ENCODE peak calls at places on chromosomes 2 and 18, in nine cellular contexts. V is neuronal stem cell, K is AG04450, T is HCT116, A is neural progenitor cell, F is sigmoid colon, G is vagina, B is colonic mucosa, Q is caudate nucleus. O is an unnamed sample.

GRCh38 chr2:197378494-197378972 is 56.3 kb downstream of the SF3B1 start:
- DNase-seq in F (no peak), T (peak), K (no peak), G (no peak), A (peak), V (peak), Q (no peak), B (peak), O (no peak)

GRCh38 chr2:146246017-146246733 is 1598.7 kb upstream of the ACVR2A start:
- DNase-seq in G (no peak), V (no peak), Q (no peak), B (no peak), T (no peak), K (no peak), F (no peak), A (no peak), O (no peak)

GRCh38 chr2:75146903-75147332 is 52.4 kb downstream of the TACR1 start:
- DNase-seq in B (no peak), K (no peak), G (no peak), V (no peak), A (no peak), Q (no peak), F (no peak), T (no peak), O (no peak)

GRCh38 chr2:86186431-86186830 is 8.8 kb downstream of the IMMT start:
- DNase-seq in Q (no peak), A (no peak), G (no peak), B (no peak), F (no peak), V (no peak), T (no peak), K (no peak), O (no peak)

GRCh38 chr18:24413148-24413547 is 13.3 kb upstream of the IMPACT start:
- DNase-seq in G (no peak), V (no peak), B (no peak), K (no peak), Q (no peak), F (no peak), T (no peak), A (peak), O (no peak)

GRCh38 chr2:128689971-128690370 is 371.3 kb upstream of the HS6ST1 start:
- DNase-seq in K (no peak), Q (no peak), T (no peak), V (no peak), F (no peak), B (no peak), A (no peak), G (no peak), O (no peak)

GRCh38 chr2:43192039-43192438 is 34.4 kb downstream of the ZFP36L2 start:
- DNase-seq in A (no peak), V (no peak), B (no peak), Q (no peak), F (no peak), G (no peak), K (no peak), T (no peak), O (no peak)

GRCh38 chr2:97673187-97673914 is 3.8 kb downstream of the C2orf92 start:
- DNase-seq in F (no peak), T (no peak), A (no peak), K (no peak), V (no peak), Q (no peak), G (no peak), B (no peak), O (no peak)

GRCh38 chr18:5425721-5426120 is 118.1 kb downstream of the EPB41L3 start:
- DNase-seq in V (no peak), F (no peak), T (no peak), Q (no peak), A (no peak), K (no peak), G (no peak), B (no peak), O (no peak)

GRCh38 chr2:3126686-3127278 is 250.8 kb downstream of the EIPR1 start:
- DNase-seq in Q (no peak), A (no peak), B (no peak), T (no peak), K (no peak), G (no peak), V (no peak), F (no peak), O (no peak)

GRCh38 chr2:239397856-239398470 is 2.9 kb downstream of the HDAC4 start:
- DNase-seq in K (no peak), G (no peak), V (no peak), F (peak), B (no peak), Q (no peak), T (no peak), A (no peak), O (no peak)

GRCh38 chr2:120842456-120843439 is 107.1 kb downstream of the GLI2 start:
- DNase-seq in K (no peak), V (no peak), T (no peak), Q (no peak), B (no peak), F (no peak), A (no peak), G (no peak), O (no peak)

GRCh38 chr2:125564471-125564870 is 1091.5 kb upstream of the GYPC start:
- DNase-seq in V (no peak), K (no peak), F (no peak), Q (no peak), B (no peak), G (no peak), T (no peak), A (no peak), O (no peak)

GRCh38 chr2:178980815-178981214 is 69.1 kb downstream of the CCDC141 start:
- DNase-seq in A (no peak), F (no peak), Q (no peak), T (no peak), V (no peak), B (no peak), G (no peak), K (no peak), O (no peak)

GRCh38 chr18:29840101-29840500 is 1202.4 kb downstream of the DSC3 start:
- DNase-seq in B (no peak), A (no peak), T (peak), F (no peak), K (no peak), G (no peak), V (no peak), Q (no peak), O (no peak)

GRCh38 chr2:95277246-95277906 is 3.1 kb downstream of the PROM2 start:
- DNase-seq in B (peak), T (peak), K (no peak), F (peak), A (no peak), Q (no peak), G (no peak), V (no peak), O (no peak)

GRCh38 chr2:196143641-196144236 is 27.6 kb downstream of the STK17B start:
- DNase-seq in A (no peak), F (no peak), T (no peak), V (no peak), Q (no peak), B (no peak), G (no peak), K (no peak), O (no peak)

GRCh38 chr18:57781128-57781463 is 22.0 kb downstream of the ATP8B1 start:
- DNase-seq in F (no peak), T (no peak), Q (no peak), V (no peak), K (no peak), A (no peak), G (no peak), B (no peak), O (no peak)

GRCh38 chr2:86747708-86748627 is 27.9 kb downstream of the RMND5A start:
- DNase-seq in F (no peak), A (peak), Q (no peak), G (no peak), B (peak), T (peak), V (no peak), K (peak), O (peak)

GRCh38 chr2:170525566-170525900 is 189.6 kb upstream of the SP5 start:
- DNase-seq in T (peak), V (no peak), A (no peak), G (peak), K (peak), F (peak), Q (no peak), B (peak), O (no peak)

GRCh38 chr2:74740395-74741075 is 86.5 kb downstream of the SEMA4F start:
- DNase-seq in A (no peak), F (no peak), Q (no peak), K (peak), T (peak), G (no peak), V (no peak), B (peak), O (no peak)

GRCh38 chr2:238440331-238440730 is 13.6 kb downstream of the ASB1 start:
- DNase-seq in A (no peak), F (no peak), B (no peak), K (no peak), T (no peak), Q (no peak), G (no peak), V (no peak), O (no peak)

GRCh38 chr18:39205565-39205964 is 1640.0 kb upstream of the CELF4 start:
- DNase-seq in B (no peak), K (no peak), Q (no peak), F (no peak), A (no peak), V (no peak), G (no peak), T (no peak), O (no peak)

GRCh38 chr2:239383036-239383795 is 17.6 kb downstream of the HDAC4 start:
- DNase-seq in T (no peak), G (no peak), A (no peak), F (peak), Q (no peak), V (no peak), B (no peak), K (no peak), O (no peak)

GRCh38 chr2:54557601-54558187 is 101.6 kb downstream of the SPTBN1 start:
- DNase-seq in T (peak), Q (no peak), F (peak), V (peak), B (peak), K (no peak), A (peak), G (no peak), O (no peak)

GRCh38 chr2:127220102-127220806 is at the start of gene CYP27C1:
- DNase-seq in B (no peak), V (peak), T (no peak), A (peak), G (no peak), Q (no peak), F (no peak), K (no peak), O (no peak)

GRCh38 chr2:115610888-115611287 is 1168.4 kb downstream of the DPP10 start:
- DNase-seq in G (no peak), F (no peak), V (no peak), Q (no peak), B (no peak), A (no peak), K (no peak), T (no peak), O (no peak)

GRCh38 chr2:72204782-72205545 is 57.3 kb upstream of the CYP26B1 start:
- DNase-seq in T (no peak), F (no peak), A (no peak), G (no peak), Q (no peak), V (no peak), B (no peak), K (no peak), O (no peak)

GRCh38 chr2:168526641-168527040 is 70.6 kb downstream of the CERS6 start:
- DNase-seq in T (no peak), Q (no peak), G (peak), A (no peak), K (no peak), B (no peak), V (no peak), F (peak), O (no peak)

GRCh38 chr2:119707117-119708087 is 28.4 kb downstream of the TMEM177 start:
- DNase-seq in Q (no peak), V (no peak), A (no peak), K (no peak), F (no peak), G (no peak), B (no peak), T (no peak), O (no peak)

GRCh38 chr2:119174216-119174992 is 15.9 kb upstream of the C1QL2 start:
- DNase-seq in G (no peak), F (no peak), A (peak), Q (no peak), K (no peak), V (peak), T (peak), B (peak), O (no peak)

GRCh38 chr2:100483892-100484291 is 13.6 kb downstream of the NMS start:
- DNase-seq in F (no peak), T (no peak), Q (no peak), K (no peak), V (no peak), A (no peak), G (no peak), B (no peak), O (no peak)

GRCh38 chr2:37549598-37549997 is 121.8 kb downstream of the CDC42EP3 start:
- DNase-seq in G (no peak), B (no peak), F (no peak), V (no peak), T (no peak), A (no peak), K (no peak), Q (no peak), O (no peak)

GRCh38 chr2:184692137-184692734 is 93.9 kb downstream of the ZNF804A start:
- DNase-seq in A (no peak), K (no peak), V (no peak), Q (no peak), T (no peak), F (no peak), B (no peak), G (no peak), O (peak)

GRCh38 chr2:108377815-108378630 is at the start of gene SULT1C4:
- DNase-seq in T (no peak), Q (no peak), V (peak), B (no peak), F (peak), G (no peak), A (peak), K (no peak), O (no peak)

GRCh38 chr2:38751847-38752410 is 768 bp upstream of the SRSF7 start:
- DNase-seq in T (no peak), B (no peak), G (no peak), K (no peak), A (peak), V (peak), Q (no peak), F (no peak), O (no peak)

GRCh38 chr2:233247744-233248143 is 3.7 kb upstream of the ATG16L1 start:
- DNase-seq in G (no peak), T (peak), K (no peak), Q (no peak), B (no peak), A (no peak), V (no peak), F (no peak), O (no peak)

GRCh38 chr2:233250568-233250967 is 905 bp upstream of the ATG16L1 start:
- DNase-seq in V (no peak), K (no peak), T (no peak), G (no peak), F (no peak), A (no peak), Q (no peak), B (no peak), O (no peak)

GRCh38 chr2:233247116-233247515 is 4.4 kb upstream of the ATG16L1 start:
- DNase-seq in T (peak), V (no peak), B (no peak), F (no peak), K (no peak), A (no peak), Q (no peak), G (no peak), O (no peak)

GRCh38 chr2:233250985-233251305 is 528 bp upstream of the ATG16L1 start:
- DNase-seq in K (no peak), B (no peak), A (no peak), V (no peak), Q (no peak), G (no peak), T (no peak), F (no peak), O (no peak)

DNA sequence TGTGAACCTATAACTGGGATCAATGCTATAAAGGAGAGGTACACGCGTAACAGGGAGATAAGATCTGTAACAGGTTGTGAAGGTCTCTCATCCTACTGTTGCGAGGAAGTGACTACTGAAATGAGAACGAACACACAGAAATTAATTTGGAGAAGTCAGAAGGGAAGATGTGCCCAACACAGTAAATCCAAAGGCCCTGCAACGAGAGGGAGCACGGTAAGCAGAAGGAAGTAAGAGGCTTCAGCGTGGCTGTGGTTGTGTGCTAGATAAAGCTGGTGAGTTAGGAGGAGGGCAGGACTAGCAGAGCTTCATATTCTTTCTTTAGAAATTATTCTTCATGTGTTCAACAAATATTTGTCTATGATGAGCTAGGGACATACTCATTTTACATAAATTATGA is 2.5 kb upstream of the ATG16L1 start:
- DNase-seq in F (no peak), Q (no peak), T (no peak), K (no peak), G (no peak), A (no peak), B (no peak), V (no peak), O (no peak)
- H3K27ac ChIP-seq in F (no peak), Q (no peak), T (no peak), K (no peak), G (no peak), A (no peak), B (no peak), V (no peak), O (no peak)

GRCh38 chr2:207881902-207882301 is 112.2 kb upstream of the FZD5 start:
- DNase-seq in V (no peak), F (no peak), G (no peak), A (no peak), K (no peak), Q (no peak), T (no peak), B (no peak), O (no peak)
- H3K27ac ChIP-seq in V (peak), F (no peak), G (no peak), A (no peak), K (no peak), Q (no peak), T (no peak), B (no peak), O (no peak)

GRCh38 chr2:210170442-210171303 is 536 bp downstream of the KANSL1L start:
- DNase-seq in T (peak), V (peak), B (peak), F (peak), A (peak), G (peak), Q (peak), K (peak), O (peak)
- H3K27ac ChIP-seq in T (peak), V (peak), B (peak), F (peak), A (peak), G (peak), Q (peak), K (peak), O (peak)

GRCh38 chr2:47720559-47720958 is 62.4 kb upstream of the MSH6 start:
- DNase-seq in T (no peak), A (no peak), V (no peak), F (no peak), Q (no peak), B (no peak), K (no peak), G (no peak), O (no peak)
- H3K27ac ChIP-seq in T (no peak), A (no peak), V (no peak), F (no peak), Q (no peak), B (no peak), K (no peak), G (no peak), O (no peak)

GRCh38 chr18:2982452-2983172 is 30.3 kb downstream of the LPIN2 start:
- DNase-seq in V (no peak), A (no peak), Q (no peak), B (peak), K (no peak), F (no peak), G (no peak), T (no peak), O (no peak)
- H3K27ac ChIP-seq in V (no peak), A (no peak), Q (no peak), B (peak), K (no peak), F (peak), G (peak), T (no peak), O (peak)

GRCh38 chr2:218223046-218223445 is 6.1 kb downstream of the ARPC2 start:
- DNase-seq in V (no peak), A (no peak), F (no peak), B (no peak), Q (no peak), G (no peak), T (no peak), K (no peak), O (no peak)
- H3K27ac ChIP-seq in V (no peak), A (no peak), F (no peak), B (no peak), Q (no peak), G (no peak), T (no peak), K (no peak), O (no peak)

DNA sequence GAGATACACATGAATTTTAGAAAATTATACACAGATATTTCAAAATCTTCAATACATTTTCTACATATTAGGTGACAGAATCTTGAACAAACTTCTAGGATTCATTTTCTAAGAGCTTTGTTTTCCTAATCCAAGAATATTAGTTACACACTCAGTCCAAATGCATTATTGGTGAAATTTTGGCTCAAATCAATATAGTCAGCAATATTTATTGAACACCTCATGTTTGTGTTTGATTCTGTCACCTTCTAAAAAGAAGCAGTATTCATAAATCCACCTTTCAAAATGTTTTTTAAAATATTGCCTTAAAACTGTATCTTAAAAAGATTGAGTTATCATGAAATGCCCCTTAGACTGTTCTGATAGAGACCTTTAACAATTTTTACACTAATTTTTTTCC is 40.2 kb downstream of the KCNH7 start:
- DNase-seq in T (no peak), V (no peak), B (no peak), K (no peak), G (no peak), F (no peak), Q (no peak), A (no peak), O (no peak)
- H3K27ac ChIP-seq in T (no peak), V (no peak), B (no peak), K (no peak), G (no peak), F (no peak), Q (no peak), A (no peak), O (no peak)

GRCh38 chr2:182545420-182546167 is 118.8 kb upstream of the PDE1A start:
- DNase-seq in T (no peak), G (no peak), B (no peak), Q (no peak), K (no peak), F (no peak), V (no peak), A (no peak), O (no peak)

GRCh38 chr2:182543746-182544525 is 117.1 kb upstream of the PDE1A start:
- DNase-seq in K (no peak), B (no peak), A (no peak), Q (no peak), T (no peak), V (no peak), F (no peak), G (no peak), O (no peak)

GRCh38 chr2:182553483-182553882 is 126.6 kb upstream of the PDE1A start:
- DNase-seq in V (no peak), K (no peak), Q (no peak), T (no peak), G (no peak), F (no peak), B (no peak), A (no peak), O (no peak)

GRCh38 chr2:182550234-182550633 is 123.4 kb upstream of the PDE1A start:
- DNase-seq in K (no peak), A (no peak), T (no peak), Q (no peak), F (no peak), V (no peak), B (no peak), G (no peak), O (no peak)

GRCh38 chr2:182548031-182548950 is 121.5 kb upstream of the PDE1A start:
- DNase-seq in B (no peak), K (no peak), V (no peak), G (no peak), Q (no peak), A (no peak), F (no peak), T (no peak), O (no peak)
- H3K27ac ChIP-seq in B (no peak), K (no peak), V (no peak), G (no peak), Q (no peak), A (no peak), F (peak), T (no peak), O (no peak)